ENCODE peak calls at places on chromosomes 11 and 22, in ten cellular contexts. V, H, G, N, A, R, Q, O, M and I are unnamed samples.

GRCh38 chr11:47983464-47984397 is 3.4 kb downstream of the PTPRJ start:
- DNase-seq in N (no peak), V (no peak), H (no peak), O (no peak), R (no peak), A (no peak), G (no peak), Q (no peak), M (no peak), I (no peak)

GRCh38 chr22:20490183-20490940 is 5.2 kb downstream of the KLHL22 start:
- DNase-seq in G (no peak), V (no peak), N (no peak), O (no peak), A (no peak), Q (no peak), R (no peak), M (no peak), H (no peak), I (no peak)

GRCh38 chr11:34501500-34501899 is 12.1 kb downstream of the ELF5 start:
- DNase-seq in R (no peak), N (no peak), A (no peak), V (no peak), O (no peak), G (no peak), Q (no peak), M (no peak), H (no peak), I (no peak)

GRCh38 chr22:17243524-17243923 is 24.3 kb upstream of the ADA2 start:
- DNase-seq in M (no peak), H (no peak), R (no peak), A (peak; percentile 80), G (no peak), O (no peak), Q (peak; percentile 70), N (no peak), V (no peak), I (peak; percentile 61)

GRCh38 chr11:100550298-100550697 is 136.8 kb upstream of the ARHGAP42 start:
- DNase-seq in O (no peak), R (no peak), G (no peak), Q (no peak), V (no peak), N (no peak), A (no peak), H (no peak), M (no peak), I (no peak)

GRCh38 chr11:77379253-77379652 is 77.8 kb upstream of the GDPD4 start:
- DNase-seq in N (no peak), A (no peak), H (no peak), R (no peak), Q (no peak), V (no peak), M (no peak), G (no peak), O (no peak), I (no peak)

GRCh38 chr11:32072872-32073661 is 17.8 kb upstream of the RCN1 start:
- DNase-seq in M (no peak), G (no peak), O (no peak), R (no peak), Q (no peak), N (no peak), A (no peak), H (no peak), V (peak; percentile 35), I (no peak)

GRCh38 chr11:111513240-111513605 is 1.0 kb upstream of the BTG4 start:
- DNase-seq in O (no peak), H (no peak), R (no peak), V (no peak), Q (no peak), N (no peak), M (no peak), A (no peak), G (no peak), I (no peak)

GRCh38 chr22:39468487-39469325 is 11.9 kb downstream of the MGAT3 start:
- DNase-seq in G (no peak), V (no peak), R (no peak), O (no peak), Q (no peak), N (no peak), H (no peak), M (no peak), A (no peak), I (peak; percentile 88)

GRCh38 chr22:42876041-42876440 is 19.0 kb upstream of the ARFGAP3 start:
- DNase-seq in N (no peak), Q (no peak), R (no peak), H (no peak), A (no peak), M (no peak), O (no peak), V (no peak), G (no peak), I (no peak)

GRCh38 chr11:76107946-76108345 is 98.4 kb downstream of the WNT11 start:
- DNase-seq in A (no peak), V (no peak), M (no peak), R (no peak), Q (no peak), G (no peak), O (no peak), H (no peak), N (no peak), I (no peak)

GRCh38 chr11:10076458-10077141 is 217.4 kb downstream of the SBF2 start:
- DNase-seq in A (peak; percentile 24), Q (peak; percentile 54), O (no peak), N (peak; percentile 19), R (peak; percentile 51), M (peak; percentile 75), H (peak; percentile 47), V (peak; percentile 77), G (no peak), I (no peak)